ENCODE peak calls at places on chromosomes 16 and 17, in eight cellular contexts. R is colonic mucosa, F is transverse colon, M is HepG2, Z is cardiac muscle cell, B is tibial nerve, Y is lung, U is suprapubic skin. V is an unnamed sample.

GRCh38 chr16:78024159-78024558 is 1.8 kb downstream of the CLEC3A start:
- DNase-seq in R (no peak), F (no peak), M (no peak), Z (no peak), B (no peak), Y (no peak), U (no peak), V (no peak)

GRCh38 chr16:48918520-48919258 is 308.7 kb upstream of the N4BP1 start:
- DNase-seq in R (no peak), F (no peak), M (no peak), Z (no peak), B (no peak), Y (no peak), U (no peak), V (no peak)

GRCh38 chr17:13031718-13032350 is 14.0 kb upstream of the ELAC2 start:
- DNase-seq in R (peak), F (peak), M (peak), Z (peak), B (no peak), Y (peak), U (peak), V (no peak)

GRCh38 chr16:84040823-84041391 is 1.7 kb downstream of the SLC38A8 start:
- DNase-seq in R (no peak), F (no peak), M (no peak), Z (peak), B (no peak), Y (no peak), U (no peak), V (peak)

GRCh38 chr16:86049641-86050040 is 150.7 kb downstream of the IRF8 start:
- DNase-seq in R (no peak), F (no peak), M (no peak), Z (no peak), B (no peak), Y (no peak), U (no peak), V (no peak)

GRCh38 chr16:86874141-86874540 is 295.8 kb downstream of the FOXL1 start:
- DNase-seq in R (no peak), F (no peak), M (no peak), Z (peak), B (no peak), Y (no peak), U (no peak), V (no peak)

GRCh38 chr17:17523001-17523713 is 27.0 kb upstream of the RASD1 start:
- DNase-seq in R (no peak), F (no peak), M (no peak), Z (no peak), B (no peak), Y (no peak), U (no peak), V (peak)

GRCh38 chr17:50923611-50924010 is 57.5 kb upstream of the TOB1 start:
- DNase-seq in R (peak), F (no peak), M (no peak), Z (no peak), B (no peak), Y (no peak), U (no peak), V (no peak)

GRCh38 chr16:68972720-68973119 is 129.4 kb downstream of the TANGO6 start:
- DNase-seq in R (no peak), F (peak), M (no peak), Z (peak), B (no peak), Y (no peak), U (no peak), V (no peak)

GRCh38 chr17:35540589-35541404 is 3.3 kb upstream of the SLFN12L start:
- DNase-seq in R (peak), F (peak), M (no peak), Z (peak), B (peak), Y (peak), U (no peak), V (no peak)

GRCh38 chr17:81043725-81044427 is 8.9 kb downstream of the BAIAP2 start:
- DNase-seq in R (no peak), F (no peak), M (peak), Z (no peak), B (no peak), Y (peak), U (no peak), V (no peak)

GRCh38 chr17:55410722-55411462 is 10.7 kb downstream of the MMD start:
- DNase-seq in R (no peak), F (no peak), M (peak), Z (peak), B (no peak), Y (peak), U (no peak), V (no peak)

GRCh38 chr16:23949630-23950290 is 114.0 kb downstream of the PRKCB start:
- DNase-seq in R (peak), F (peak), M (no peak), Z (no peak), B (no peak), Y (no peak), U (no peak), V (no peak)

GRCh38 chr17:67491009-67491677 is 114.1 kb downstream of the PITPNC1 start:
- DNase-seq in R (peak), F (peak), M (peak), Z (peak), B (peak), Y (peak), U (peak), V (peak)

GRCh38 chr17:16888413-16889087 is 83.4 kb downstream of the TNFRSF13B start:
- DNase-seq in R (no peak), F (no peak), M (no peak), Z (no peak), B (no peak), Y (no peak), U (no peak), V (no peak)

GRCh38 chr16:48503779-48504178 is 106.2 kb downstream of the N4BP1 start:
- DNase-seq in R (no peak), F (peak), M (no peak), Z (peak), B (peak), Y (peak), U (peak), V (peak)

GRCh38 chr16:57284206-57284951 is at the start of gene PLLP:
- DNase-seq in R (peak), F (peak), M (no peak), Z (peak), B (no peak), Y (no peak), U (peak), V (peak)

GRCh38 chr17:77834170-77835115 is 124.1 kb upstream of the TNRC6C start:
- DNase-seq in R (no peak), F (peak), M (peak), Z (peak), B (no peak), Y (peak), U (peak), V (peak)

GRCh38 chr17:9050801-9051401 is 29.6 kb downstream of the NTN1 start:
- DNase-seq in R (no peak), F (no peak), M (no peak), Z (no peak), B (no peak), Y (peak), U (no peak), V (no peak)

GRCh38 chr17:65522751-65523404 is 38.6 kb downstream of the AXIN2 start:
- DNase-seq in R (no peak), F (no peak), M (no peak), Z (no peak), B (no peak), Y (no peak), U (no peak), V (no peak)

GRCh38 chr17:81028506-81028858 is 6.5 kb upstream of the BAIAP2 start:
- DNase-seq in R (no peak), F (no peak), M (no peak), Z (no peak), B (no peak), Y (no peak), U (no peak), V (no peak)

GRCh38 chr16:51881731-51882130 is 665.2 kb downstream of the TOX3 start:
- DNase-seq in R (no peak), F (no peak), M (no peak), Z (peak), B (no peak), Y (no peak), U (no peak), V (no peak)

GRCh38 chr17:10171057-10171456 is 27.3 kb downstream of the GAS7 start:
- DNase-seq in R (no peak), F (no peak), M (no peak), Z (peak), B (no peak), Y (no peak), U (peak), V (peak)

GRCh38 chr16:67942510-67943255 is 1.2 kb downstream of the LCAT start:
- DNase-seq in R (no peak), F (no peak), M (peak), Z (no peak), B (no peak), Y (no peak), U (no peak), V (no peak)

GRCh38 chr16:79217375-79218011 is 383.0 kb downstream of the MAF start:
- DNase-seq in R (no peak), F (no peak), M (no peak), Z (no peak), B (no peak), Y (no peak), U (no peak), V (no peak)

GRCh38 chr16:85554791-85555548 is 58.2 kb upstream of the GSE1 start:
- DNase-seq in R (peak), F (peak), M (no peak), Z (peak), B (no peak), Y (peak), U (no peak), V (peak)

GRCh38 chr17:32102697-32103096 is 39.6 kb upstream of the RHOT1 start:
- DNase-seq in R (no peak), F (no peak), M (no peak), Z (no peak), B (no peak), Y (no peak), U (no peak), V (no peak)

GRCh38 chr16:81384006-81384405 is 60.6 kb upstream of the CMIP start:
- DNase-seq in R (no peak), F (no peak), M (no peak), Z (peak), B (no peak), Y (no peak), U (no peak), V (no peak)

GRCh38 chr17:43778337-43779144 is at the start of gene DUSP3:
- DNase-seq in R (peak), F (peak), M (peak), Z (peak), B (peak), Y (peak), U (peak), V (peak)

GRCh38 chr17:43772877-43773648 is 5.7 kb downstream of the DUSP3 start:
- DNase-seq in R (no peak), F (no peak), M (no peak), Z (peak), B (no peak), Y (no peak), U (no peak), V (peak)

GRCh38 chr17:43769859-43770258 is 8.9 kb downstream of the DUSP3 start:
- DNase-seq in R (no peak), F (no peak), M (no peak), Z (no peak), B (no peak), Y (no peak), U (no peak), V (no peak)

GRCh38 chr17:43771463-43771862 is 7.3 kb downstream of the DUSP3 start:
- DNase-seq in R (no peak), F (no peak), M (no peak), Z (no peak), B (no peak), Y (no peak), U (no peak), V (no peak)

GRCh38 chr17:43774304-43775250 is 4.2 kb downstream of the DUSP3 start:
- DNase-seq in R (no peak), F (no peak), M (no peak), Z (no peak), B (no peak), Y (no peak), U (no peak), V (no peak)
- H3K27ac ChIP-seq in R (no peak), F (no peak), M (no peak), Z (no peak), B (no peak), Y (no peak), U (no peak), V (peak)

DNA sequence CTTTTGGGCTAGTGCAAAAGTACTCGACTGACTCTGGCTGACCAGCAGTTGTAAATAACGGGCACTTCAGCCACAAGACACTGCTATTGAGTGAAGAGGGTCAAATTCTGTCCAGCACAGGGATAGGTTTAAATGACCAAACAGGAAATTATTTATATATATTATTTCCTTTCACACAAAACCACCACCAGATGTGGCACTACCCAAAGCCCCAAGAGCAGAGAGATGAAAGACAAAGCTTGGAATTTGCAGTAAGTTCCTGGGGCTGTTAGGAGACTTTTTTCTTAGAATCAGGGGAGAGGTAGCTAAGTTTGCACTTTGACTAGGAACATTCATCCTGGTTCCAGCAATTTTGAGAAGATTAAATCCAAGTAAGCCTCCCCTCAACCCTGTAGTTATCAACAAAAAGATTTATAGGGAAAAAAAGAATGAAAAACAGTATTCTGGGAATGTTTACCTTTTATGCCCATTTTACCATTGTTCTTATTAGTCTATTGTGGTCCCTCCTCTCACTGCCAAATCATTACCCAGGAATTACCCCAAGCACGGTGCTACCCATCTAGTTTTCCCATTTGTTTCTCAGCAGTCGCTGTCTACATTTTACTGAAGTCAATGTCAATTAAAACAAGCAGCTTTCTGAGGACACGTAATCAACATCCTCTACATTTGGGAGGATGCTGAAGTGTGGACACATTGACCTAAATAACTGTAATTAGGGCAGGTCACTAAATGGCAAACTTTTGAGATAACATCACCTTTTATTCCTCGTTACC is 43.5 kb downstream of the GRB7 start:
- DNase-seq in R (no peak), F (no peak), M (no peak), Z (peak), B (no peak), Y (no peak), U (no peak), V (no peak)
- H3K4me3 ChIP-seq in R (no peak), F (no peak), M (no peak), Z (no peak), B (no peak), Y (no peak), U (no peak), V (no peak)

GRCh38 chr16:63976345-63976744 is 1145.5 kb downstream of the CDH11 start:
- DNase-seq in R (no peak), F (no peak), M (no peak), Z (no peak), B (no peak), Y (no peak), U (no peak), V (no peak)

GRCh38 chr16:63982156-63982555 is 1139.7 kb downstream of the CDH11 start:
- DNase-seq in R (no peak), F (no peak), M (no peak), Z (no peak), B (no peak), Y (no peak), U (no peak), V (no peak)

GRCh38 chr16:63983401-63983800 is 1138.5 kb downstream of the CDH11 start:
- DNase-seq in R (no peak), F (no peak), M (no peak), Z (no peak), B (no peak), Y (no peak), U (no peak), V (no peak)

GRCh38 chr16:63978240-63978639 is 1143.6 kb downstream of the CDH11 start:
- DNase-seq in R (no peak), F (no peak), M (no peak), Z (no peak), B (no peak), Y (no peak), U (no peak), V (no peak)

GRCh38 chr16:63981639-63982038 is 1140.2 kb downstream of the CDH11 start:
- DNase-seq in R (no peak), F (no peak), M (no peak), Z (peak), B (no peak), Y (no peak), U (no peak), V (no peak)
- H3K27ac ChIP-seq in R (no peak), F (no peak), M (no peak), Z (no peak), B (peak), Y (no peak), U (no peak), V (no peak)

DNA sequence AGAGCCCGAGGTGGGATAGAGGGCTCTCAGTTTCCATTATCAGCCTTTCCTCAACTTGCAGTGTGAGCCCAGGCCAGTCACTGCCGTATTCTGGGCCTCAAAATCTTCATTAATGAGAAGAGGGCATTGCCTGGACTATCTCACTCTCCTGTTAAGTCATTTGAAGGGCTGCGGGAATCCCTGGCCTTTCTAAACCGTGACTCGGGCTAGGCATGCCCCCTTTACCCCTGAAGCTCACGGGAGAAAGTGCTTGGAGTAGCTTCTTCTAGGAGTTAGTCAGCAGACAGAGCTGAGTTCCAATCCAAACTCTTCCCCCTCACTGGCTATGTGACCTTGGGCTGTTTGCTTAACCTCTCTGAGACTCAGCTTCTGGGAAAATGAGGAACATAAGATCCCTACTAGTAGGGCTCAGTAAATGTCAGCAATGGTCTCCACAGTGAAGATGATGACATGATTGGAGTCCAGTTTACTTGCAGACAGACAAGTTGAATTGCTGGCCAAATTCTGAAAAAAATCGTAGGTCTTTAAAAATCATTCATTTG is 5.7 kb upstream of the B9D1 start:
- DNase-seq in R (no peak), F (no peak), M (no peak), Z (no peak), B (no peak), Y (no peak), U (peak), V (peak)
- H3K4me3 ChIP-seq in R (no peak), F (no peak), M (no peak), Z (no peak), B (no peak), Y (no peak), U (no peak), V (no peak)

DNA sequence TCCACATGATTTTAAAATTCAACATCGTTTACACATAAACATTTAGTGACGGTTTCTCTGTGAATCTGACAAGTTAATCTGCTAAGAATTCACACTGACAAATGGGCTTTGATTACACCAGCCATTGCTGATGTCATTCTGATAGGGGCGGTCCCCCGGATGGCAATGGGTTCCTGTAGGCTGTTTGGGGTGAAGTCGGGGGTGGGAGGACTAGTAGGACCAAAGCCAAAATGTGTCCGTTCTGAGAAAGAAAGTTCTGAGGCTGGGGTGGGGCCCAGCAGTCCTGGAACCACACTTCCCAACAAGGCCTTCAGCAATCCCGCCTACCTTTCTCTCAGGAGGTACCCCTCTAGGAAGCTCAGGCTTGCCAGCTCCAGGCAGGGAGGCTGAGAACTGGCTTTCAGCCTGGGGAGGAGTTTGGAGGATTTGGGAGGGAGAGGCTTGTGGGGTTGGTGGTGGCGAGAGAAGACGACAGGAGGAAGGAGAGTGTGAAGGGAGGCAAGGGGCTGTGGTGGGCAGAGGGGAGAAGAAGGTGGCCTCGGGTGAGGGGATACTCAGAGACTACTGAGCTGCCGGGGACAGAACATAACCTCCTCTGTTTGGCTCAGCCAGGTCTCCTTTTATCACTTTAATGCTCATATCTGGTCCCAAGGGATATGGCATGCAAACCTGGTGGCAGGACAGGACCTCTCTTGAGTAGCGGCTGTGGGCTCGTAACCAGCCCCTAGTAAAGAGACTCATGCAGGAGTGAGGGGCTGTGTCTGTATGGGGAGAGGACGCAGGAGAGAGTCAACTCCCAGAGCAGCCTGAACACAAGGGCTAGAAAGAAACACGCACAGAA is 8.6 kb downstream of the HIC1 start:
- DNase-seq in R (no peak), F (peak), M (no peak), Z (peak), B (no peak), Y (no peak), U (peak), V (peak)
- H3K27ac ChIP-seq in R (peak), F (peak), M (no peak), Z (peak), B (peak), Y (peak), U (peak), V (no peak)

V was measured in aorta.